ENCODE peak calls at places on chromosomes 6 and 20, in six cellular contexts. One of them, this sample, is unnamed.

GRCh38 chr6:33610779-33611421 is 10.2 kb upstream of the ITPR3 start:
- DNase-seq in IMR-90: no peak
- DNase-seq in trophoblast cell: no peak
- DNase-seq in H9: no peak
- DNase-seq in neuronal stem cell: no peak
- DNase-seq in H1: peak; percentile 64
- DNase-seq in this sample: no peak

GRCh38 chr6:166616261-166617226 is 10.5 kb downstream of the RPS6KA2 start:
- DNase-seq in H9: no peak
- DNase-seq in neuronal stem cell: no peak
- DNase-seq in IMR-90: no peak
- DNase-seq in trophoblast cell: peak; percentile 17
- DNase-seq in H1: no peak
- DNase-seq in this sample: no peak

GRCh38 chr20:50005378-50006020 is 22.7 kb downstream of the SNAI1 start:
- DNase-seq in H1: no peak
- DNase-seq in IMR-90: no peak
- DNase-seq in trophoblast cell: no peak
- DNase-seq in neuronal stem cell: no peak
- DNase-seq in H9: no peak
- DNase-seq in this sample: no peak

GRCh38 chr20:3247638-3248037 is 8.6 kb upstream of the SLC4A11 start:
- DNase-seq in H1: no peak
- DNase-seq in H9: no peak
- DNase-seq in trophoblast cell: peak; percentile 72
- DNase-seq in IMR-90: no peak
- DNase-seq in neuronal stem cell: no peak
- DNase-seq in this sample: no peak

GRCh38 chr6:53811082-53811481 is 16.3 kb downstream of the LRRC1 start:
- DNase-seq in H9: peak; percentile 41
- DNase-seq in H1: no peak
- DNase-seq in IMR-90: no peak
- DNase-seq in neuronal stem cell: no peak
- DNase-seq in trophoblast cell: peak; percentile 53
- DNase-seq in this sample: peak; percentile 25

GRCh38 chr6:158481612-158482473 is 78.0 kb upstream of the TMEM181 start:
- DNase-seq in trophoblast cell: no peak
- DNase-seq in IMR-90: peak; percentile 85
- DNase-seq in H9: no peak
- DNase-seq in neuronal stem cell: no peak
- DNase-seq in H1: no peak
- DNase-seq in this sample: peak; percentile 81

GRCh38 chr6:167396659-167397490 is 72.0 kb downstream of the TTLL2 start:
- DNase-seq in H1: no peak
- DNase-seq in trophoblast cell: no peak
- DNase-seq in H9: no peak
- DNase-seq in neuronal stem cell: no peak
- DNase-seq in IMR-90: no peak
- DNase-seq in this sample: no peak

GRCh38 chr20:43988451-43988850 is 73.8 kb downstream of the TOX2 start:
- DNase-seq in H9: no peak
- DNase-seq in IMR-90: peak; percentile 13
- DNase-seq in neuronal stem cell: no peak
- DNase-seq in H1: no peak
- DNase-seq in trophoblast cell: no peak
- DNase-seq in this sample: peak; percentile 17

GRCh38 chr6:141607956-141608355 is 524.8 kb upstream of the GJE1 start:
- DNase-seq in H9: no peak
- DNase-seq in trophoblast cell: no peak
- DNase-seq in IMR-90: peak; percentile 10
- DNase-seq in H1: no peak
- DNase-seq in neuronal stem cell: no peak
- DNase-seq in this sample: no peak

GRCh38 chr20:15711177-15711576 is 862.1 kb downstream of the KIF16B start:
- DNase-seq in H9: no peak
- DNase-seq in trophoblast cell: no peak
- DNase-seq in IMR-90: no peak
- DNase-seq in neuronal stem cell: no peak
- DNase-seq in H1: no peak
- DNase-seq in this sample: no peak

GRCh38 chr20:18003897-18004296 is 35.1 kb downstream of the MGME1 start:
- DNase-seq in H1: no peak
- DNase-seq in IMR-90: no peak
- DNase-seq in neuronal stem cell: no peak
- DNase-seq in trophoblast cell: peak; percentile 89
- DNase-seq in H9: no peak
- DNase-seq in this sample: no peak

GRCh38 chr20:50415516-50416268 is 94.5 kb upstream of the PTPN1 start:
- DNase-seq in trophoblast cell: peak; percentile 72
- DNase-seq in IMR-90: peak; percentile 87
- DNase-seq in H1: peak; percentile 59
- DNase-seq in neuronal stem cell: no peak
- DNase-seq in H9: peak; percentile 59
- DNase-seq in this sample: peak; percentile 89

GRCh38 chr20:25283221-25283951 is 35.5 kb downstream of the PYGB start:
- DNase-seq in H1: peak; percentile 39
- DNase-seq in IMR-90: no peak
- DNase-seq in trophoblast cell: no peak
- DNase-seq in H9: no peak
- DNase-seq in neuronal stem cell: no peak
- DNase-seq in this sample: no peak

GRCh38 chr20:51481311-51481997 is 61.1 kb downstream of the NFATC2 start:
- DNase-seq in IMR-90: no peak
- DNase-seq in H9: no peak
- DNase-seq in neuronal stem cell: no peak
- DNase-seq in trophoblast cell: no peak
- DNase-seq in H1: no peak
- DNase-seq in this sample: no peak

GRCh38 chr20:13286600-13286999 is 65.5 kb downstream of the ISM1 start:
- DNase-seq in H1: no peak
- DNase-seq in neuronal stem cell: no peak
- DNase-seq in trophoblast cell: no peak
- DNase-seq in H9: no peak
- DNase-seq in IMR-90: no peak
- DNase-seq in this sample: no peak

GRCh38 chr6:12844284-12845223 is 128.0 kb downstream of the PHACTR1 start:
- DNase-seq in IMR-90: peak; percentile 1
- DNase-seq in H9: no peak
- DNase-seq in neuronal stem cell: no peak
- DNase-seq in H1: no peak
- DNase-seq in trophoblast cell: no peak
- DNase-seq in this sample: peak; percentile 24

GRCh38 chr6:96156425-96156824 is 140.7 kb downstream of the FUT9 start:
- DNase-seq in trophoblast cell: no peak
- DNase-seq in neuronal stem cell: no peak
- DNase-seq in H9: no peak
- DNase-seq in IMR-90: no peak
- DNase-seq in H1: no peak
- DNase-seq in this sample: peak; percentile 7

GRCh38 chr6:87473419-87473903 is 687 bp downstream of the SLC35A1 start:
- DNase-seq in H1: no peak
- DNase-seq in neuronal stem cell: no peak
- DNase-seq in trophoblast cell: no peak
- DNase-seq in H9: no peak
- DNase-seq in IMR-90: peak; percentile 44
- DNase-seq in this sample: peak; percentile 48

GRCh38 chr6:52611833-52612232 is 35.0 kb upstream of the TRAM2 start:
- DNase-seq in IMR-90: no peak
- DNase-seq in neuronal stem cell: no peak
- DNase-seq in H1: no peak
- DNase-seq in H9: no peak
- DNase-seq in trophoblast cell: peak; percentile 22
- DNase-seq in this sample: no peak

GRCh38 chr6:30264731-30265130 is 51.5 kb upstream of the TRIM26 start:
- DNase-seq in H1: no peak
- DNase-seq in trophoblast cell: peak; percentile 21
- DNase-seq in neuronal stem cell: no peak
- DNase-seq in IMR-90: peak; percentile 49
- DNase-seq in H9: no peak
- DNase-seq in this sample: no peak

GRCh38 chr6:13526718-13527668 is 39.6 kb upstream of the GFOD1 start:
- DNase-seq in H9: peak; percentile 30
- DNase-seq in H1: peak; percentile 44
- DNase-seq in neuronal stem cell: no peak
- DNase-seq in trophoblast cell: no peak
- DNase-seq in IMR-90: no peak
- DNase-seq in this sample: no peak

GRCh38 chr6:100203391-100203790 is 209.4 kb upstream of the MCHR2 start:
- DNase-seq in trophoblast cell: peak; percentile 38
- DNase-seq in neuronal stem cell: no peak
- DNase-seq in H1: no peak
- DNase-seq in H9: no peak
- DNase-seq in IMR-90: peak; percentile 97
- DNase-seq in this sample: peak; percentile 91

GRCh38 chr6:4931530-4932505 is 72.0 kb downstream of the RPP40 start:
- DNase-seq in H1: peak; percentile 38
- DNase-seq in H9: no peak
- DNase-seq in neuronal stem cell: no peak
- DNase-seq in trophoblast cell: peak; percentile 58
- DNase-seq in IMR-90: no peak
- DNase-seq in this sample: no peak

GRCh38 chr20:36121981-36122930 is 32.3 kb upstream of the EPB41L1 start:
- DNase-seq in H1: no peak
- DNase-seq in H9: no peak
- DNase-seq in trophoblast cell: peak; percentile 65
- DNase-seq in IMR-90: no peak
- DNase-seq in neuronal stem cell: no peak
- DNase-seq in this sample: no peak

GRCh38 chr20:43667341-43668132 is 623 bp downstream of the MYBL2 start:
- DNase-seq in IMR-90: no peak
- DNase-seq in trophoblast cell: no peak
- DNase-seq in H1: peak; percentile 68
- DNase-seq in neuronal stem cell: peak; percentile 23
- DNase-seq in H9: peak; percentile 52
- DNase-seq in this sample: peak; percentile 12

GRCh38 chr6:105993769-105994521 is 92.2 kb upstream of the PRDM1 start:
- DNase-seq in neuronal stem cell: peak; percentile 37
- DNase-seq in H9: no peak
- DNase-seq in IMR-90: peak; percentile 45
- DNase-seq in trophoblast cell: peak; percentile 27
- DNase-seq in H1: peak; percentile 65
- DNase-seq in this sample: peak; percentile 82

DNA sequence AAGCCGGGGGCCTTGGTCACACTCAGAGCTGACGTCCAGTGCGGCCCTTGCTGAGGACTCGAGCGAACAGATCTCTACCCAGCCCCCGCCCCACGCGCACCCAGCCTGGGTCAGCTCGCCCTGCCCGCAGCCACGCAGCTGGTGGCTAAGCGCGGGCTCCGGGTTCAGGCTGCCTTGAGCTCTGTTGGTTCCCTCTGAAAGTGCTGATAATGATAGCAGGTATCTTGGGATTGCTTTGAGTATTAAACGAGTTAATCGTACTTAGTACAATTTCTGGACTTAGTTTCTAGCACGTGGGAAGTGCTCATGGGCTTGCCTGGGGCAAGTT is 88.1 kb upstream of the TGM3 start:
- DNase-seq in trophoblast cell: no peak
- DNase-seq in H1: no peak
- DNase-seq in neuronal stem cell: no peak
- DNase-seq in IMR-90: no peak
- DNase-seq in H9: no peak
- DNase-seq in this sample: no peak
- H3K9ac ChIP-seq in trophoblast cell: no peak overlapping the region
- H3K9ac ChIP-seq in H1: no peak overlapping the region
- H3K9ac ChIP-seq in neuronal stem cell: peak overlapping the region; percentile 83
- H3K9ac ChIP-seq in IMR-90: no peak overlapping the region
- H3K9ac ChIP-seq in H9: no peak overlapping the region
- H3K9ac ChIP-seq in this sample: peak overlapping the region; percentile 87

DNA sequence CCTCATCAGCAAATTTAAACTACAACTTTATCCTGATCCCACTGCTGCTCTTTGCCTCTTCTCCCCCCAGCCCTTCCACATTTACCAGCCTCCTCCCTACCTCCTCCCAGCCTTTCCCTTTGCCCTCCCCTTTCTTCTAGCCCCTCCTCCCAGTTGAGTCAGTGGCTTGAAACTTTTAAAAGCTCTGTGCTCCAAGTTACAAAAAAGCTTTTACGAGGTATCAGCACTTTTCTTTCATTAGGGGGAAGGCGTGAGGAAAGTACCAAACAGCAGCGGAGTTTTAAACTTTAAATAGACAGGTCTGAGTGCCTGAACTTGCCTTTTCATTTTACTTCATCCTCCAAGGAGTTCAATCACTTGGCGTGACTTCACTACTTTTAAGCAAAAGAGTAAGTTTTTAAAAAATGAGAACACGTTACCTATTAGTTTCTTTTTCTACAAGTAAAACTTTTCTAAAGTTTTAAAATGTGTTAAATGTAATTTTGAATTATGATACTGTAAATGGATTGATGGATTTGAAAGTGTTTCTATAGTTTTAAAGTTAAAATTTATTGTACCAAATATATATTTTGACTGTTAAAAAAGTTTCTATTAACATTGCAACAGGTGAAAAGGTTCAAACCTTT is at the start of gene GJA1:
- DNase-seq in H1: no peak
- DNase-seq in trophoblast cell: peak; percentile 38
- DNase-seq in IMR-90: peak; percentile 86
- DNase-seq in neuronal stem cell: peak; percentile 65
- DNase-seq in H9: peak; percentile 82
- DNase-seq in this sample: peak; percentile 93
- H2BK5ac ChIP-seq in H1: peak within 1 kb of the TSS; percentile 85
- H2BK5ac ChIP-seq in trophoblast cell: no peak within 1 kb of the TSS
- H2BK5ac ChIP-seq in IMR-90: peak within 1 kb of the TSS; percentile 93
- H2BK5ac ChIP-seq in neuronal stem cell: peak within 1 kb of the TSS; percentile 77
- H2BK5ac ChIP-seq in H9: no peak within 1 kb of the TSS
- H2BK5ac ChIP-seq in this sample: no peak within 1 kb of the TSS

GRCh38 chr6:24359640-24360454 is 2.0 kb upstream of the DCDC2 start:
- DNase-seq in trophoblast cell: peak; percentile 66
- DNase-seq in H9: peak; percentile 93
- DNase-seq in neuronal stem cell: peak; percentile 85
- DNase-seq in H1: peak; percentile 99
- DNase-seq in IMR-90: peak; percentile 65
- DNase-seq in this sample: peak; percentile 91

GRCh38 chr6:24357336-24358218 is at the start of gene DCDC2:
- DNase-seq in IMR-90: no peak
- DNase-seq in neuronal stem cell: no peak
- DNase-seq in H1: peak; percentile 50
- DNase-seq in H9: peak; percentile 40
- DNase-seq in trophoblast cell: peak; percentile 78
- DNase-seq in this sample: no peak

GRCh38 chr6:24355422-24355821 is 2.4 kb downstream of the DCDC2 start:
- DNase-seq in neuronal stem cell: no peak
- DNase-seq in trophoblast cell: no peak
- DNase-seq in IMR-90: no peak
- DNase-seq in H9: no peak
- DNase-seq in H1: no peak
- DNase-seq in this sample: no peak

GRCh38 chr6:24358219-24358821 is 461 bp upstream of the DCDC2 start:
- DNase-seq in H1: no peak
- DNase-seq in trophoblast cell: no peak
- DNase-seq in neuronal stem cell: no peak
- DNase-seq in H9: no peak
- DNase-seq in IMR-90: no peak
- DNase-seq in this sample: no peak

GRCh38 chr6:24356310-24357035 is 1.4 kb downstream of the DCDC2 start:
- DNase-seq in H1: no peak
- DNase-seq in neuronal stem cell: no peak
- DNase-seq in IMR-90: no peak
- DNase-seq in trophoblast cell: no peak
- DNase-seq in H9: no peak
- DNase-seq in this sample: no peak
- H4K91ac ChIP-seq in H1: no peak overlapping the region
- H4K91ac ChIP-seq in neuronal stem cell: no peak overlapping the region
- H4K91ac ChIP-seq in IMR-90: no peak overlapping the region
- H4K91ac ChIP-seq in trophoblast cell: no peak overlapping the region
- H4K91ac ChIP-seq in H9: no peak overlapping the region
- H4K91ac ChIP-seq in this sample: no peak overlapping the region

GRCh38 chr6:110816677-110817076 is 1.4 kb upstream of the CDK19 start:
- DNase-seq in IMR-90: no peak
- DNase-seq in neuronal stem cell: no peak
- DNase-seq in trophoblast cell: no peak
- DNase-seq in H9: no peak
- DNase-seq in H1: no peak
- DNase-seq in this sample: no peak
- H3K9ac ChIP-seq in IMR-90: no peak overlapping the region
- H3K9ac ChIP-seq in neuronal stem cell: no peak overlapping the region
- H3K9ac ChIP-seq in trophoblast cell: no peak overlapping the region
- H3K9ac ChIP-seq in H9: no peak overlapping the region
- H3K9ac ChIP-seq in H1: no peak overlapping the region
- H3K9ac ChIP-seq in this sample: peak overlapping the region; percentile 97

This sample was measured in mesenchymal stem cell.